ENCODE peak calls at places on chromosomes 7 and 10, in six cellular contexts. One of them, this sample, is unnamed.

GRCh38 chr10:129962558-129963075 is 1.5 kb downstream of the EBF3 start:
- DNase-seq in foreskin fibroblast: no peak
- DNase-seq in astrocyte of the spinal cord: no peak
- DNase-seq in choroid plexus epithelial cell: no peak
- DNase-seq in cardiac fibroblast: no peak
- DNase-seq in neural progenitor cell: no peak
- DNase-seq in this sample: no peak

GRCh38 chr10:123147635-123148413 is at the start of gene HMX2:
- DNase-seq in foreskin fibroblast: no peak
- DNase-seq in neural progenitor cell: peak
- DNase-seq in astrocyte of the spinal cord: no peak
- DNase-seq in cardiac fibroblast: no peak
- DNase-seq in choroid plexus epithelial cell: no peak
- DNase-seq in this sample: peak

GRCh38 chr10:113529575-113529974 is 23.3 kb upstream of the HABP2 start:
- DNase-seq in foreskin fibroblast: no peak
- DNase-seq in cardiac fibroblast: no peak
- DNase-seq in choroid plexus epithelial cell: no peak
- DNase-seq in astrocyte of the spinal cord: no peak
- DNase-seq in neural progenitor cell: no peak
- DNase-seq in this sample: no peak

GRCh38 chr10:113099431-113100298 is 149.6 kb downstream of the TCF7L2 start:
- DNase-seq in astrocyte of the spinal cord: no peak
- DNase-seq in cardiac fibroblast: peak
- DNase-seq in neural progenitor cell: peak
- DNase-seq in foreskin fibroblast: no peak
- DNase-seq in choroid plexus epithelial cell: peak
- DNase-seq in this sample: no peak

GRCh38 chr7:89837515-89837914 is 316.8 kb upstream of the STEAP1 start:
- DNase-seq in choroid plexus epithelial cell: peak
- DNase-seq in neural progenitor cell: peak
- DNase-seq in foreskin fibroblast: peak
- DNase-seq in cardiac fibroblast: peak
- DNase-seq in astrocyte of the spinal cord: peak
- DNase-seq in this sample: no peak

GRCh38 chr10:178723-179122 is 43.5 kb downstream of the ZMYND11 start:
- DNase-seq in neural progenitor cell: no peak
- DNase-seq in foreskin fibroblast: no peak
- DNase-seq in cardiac fibroblast: no peak
- DNase-seq in astrocyte of the spinal cord: peak
- DNase-seq in choroid plexus epithelial cell: peak
- DNase-seq in this sample: no peak

GRCh38 chr7:32044739-32045138 is 25.5 kb downstream of the PDE1C start:
- DNase-seq in foreskin fibroblast: no peak
- DNase-seq in astrocyte of the spinal cord: no peak
- DNase-seq in neural progenitor cell: no peak
- DNase-seq in choroid plexus epithelial cell: no peak
- DNase-seq in cardiac fibroblast: no peak
- DNase-seq in this sample: no peak

GRCh38 chr10:101481256-101481655 is 106.8 kb downstream of the POLL start:
- DNase-seq in neural progenitor cell: no peak
- DNase-seq in astrocyte of the spinal cord: no peak
- DNase-seq in choroid plexus epithelial cell: no peak
- DNase-seq in cardiac fibroblast: no peak
- DNase-seq in foreskin fibroblast: no peak
- DNase-seq in this sample: no peak

GRCh38 chr7:117165656-117166055 is 157.2 kb downstream of the WNT2 start:
- DNase-seq in choroid plexus epithelial cell: no peak
- DNase-seq in neural progenitor cell: no peak
- DNase-seq in cardiac fibroblast: no peak
- DNase-seq in foreskin fibroblast: no peak
- DNase-seq in astrocyte of the spinal cord: no peak
- DNase-seq in this sample: no peak

GRCh38 chr7:40709077-40709964 is 574.5 kb downstream of the SUGCT start:
- DNase-seq in cardiac fibroblast: peak
- DNase-seq in choroid plexus epithelial cell: no peak
- DNase-seq in foreskin fibroblast: peak
- DNase-seq in neural progenitor cell: no peak
- DNase-seq in astrocyte of the spinal cord: no peak
- DNase-seq in this sample: peak

GRCh38 chr7:5424689-5425506 is 1.3 kb upstream of the TNRC18 start:
- DNase-seq in neural progenitor cell: peak
- DNase-seq in foreskin fibroblast: peak
- DNase-seq in astrocyte of the spinal cord: peak
- DNase-seq in choroid plexus epithelial cell: peak
- DNase-seq in cardiac fibroblast: peak
- DNase-seq in this sample: no peak

GRCh38 chr7:152910545-152911013 is 151.0 kb downstream of the ACTR3B start:
- DNase-seq in astrocyte of the spinal cord: no peak
- DNase-seq in neural progenitor cell: no peak
- DNase-seq in cardiac fibroblast: no peak
- DNase-seq in foreskin fibroblast: no peak
- DNase-seq in choroid plexus epithelial cell: no peak
- DNase-seq in this sample: no peak

GRCh38 chr7:128921866-128922440 is 11.4 kb upstream of the KCP start:
- DNase-seq in astrocyte of the spinal cord: no peak
- DNase-seq in choroid plexus epithelial cell: no peak
- DNase-seq in foreskin fibroblast: no peak
- DNase-seq in neural progenitor cell: no peak
- DNase-seq in cardiac fibroblast: no peak
- DNase-seq in this sample: no peak

GRCh38 chr10:25575343-25575742 is 358.7 kb upstream of the MYO3A start:
- DNase-seq in foreskin fibroblast: no peak
- DNase-seq in cardiac fibroblast: no peak
- DNase-seq in choroid plexus epithelial cell: no peak
- DNase-seq in astrocyte of the spinal cord: no peak
- DNase-seq in neural progenitor cell: no peak
- DNase-seq in this sample: no peak

GRCh38 chr7:39609084-39609461 is 14.3 kb upstream of the RALA start:
- DNase-seq in neural progenitor cell: no peak
- DNase-seq in foreskin fibroblast: peak
- DNase-seq in cardiac fibroblast: peak
- DNase-seq in choroid plexus epithelial cell: peak
- DNase-seq in astrocyte of the spinal cord: peak
- DNase-seq in this sample: no peak

GRCh38 chr10:128092454-128092853 is 33.8 kb downstream of the MKI67 start:
- DNase-seq in astrocyte of the spinal cord: no peak
- DNase-seq in cardiac fibroblast: peak
- DNase-seq in foreskin fibroblast: no peak
- DNase-seq in choroid plexus epithelial cell: no peak
- DNase-seq in neural progenitor cell: no peak
- DNase-seq in this sample: no peak

GRCh38 chr7:116169060-116169459 is 41.3 kb upstream of the TES start:
- DNase-seq in foreskin fibroblast: peak
- DNase-seq in choroid plexus epithelial cell: peak
- DNase-seq in cardiac fibroblast: peak
- DNase-seq in astrocyte of the spinal cord: peak
- DNase-seq in neural progenitor cell: no peak
- DNase-seq in this sample: no peak

GRCh38 chr7:144057954-144058353 is 9.2 kb downstream of the OR2A5 start:
- DNase-seq in foreskin fibroblast: peak
- DNase-seq in astrocyte of the spinal cord: peak
- DNase-seq in neural progenitor cell: no peak
- DNase-seq in cardiac fibroblast: peak
- DNase-seq in choroid plexus epithelial cell: peak
- DNase-seq in this sample: no peak

DNA sequence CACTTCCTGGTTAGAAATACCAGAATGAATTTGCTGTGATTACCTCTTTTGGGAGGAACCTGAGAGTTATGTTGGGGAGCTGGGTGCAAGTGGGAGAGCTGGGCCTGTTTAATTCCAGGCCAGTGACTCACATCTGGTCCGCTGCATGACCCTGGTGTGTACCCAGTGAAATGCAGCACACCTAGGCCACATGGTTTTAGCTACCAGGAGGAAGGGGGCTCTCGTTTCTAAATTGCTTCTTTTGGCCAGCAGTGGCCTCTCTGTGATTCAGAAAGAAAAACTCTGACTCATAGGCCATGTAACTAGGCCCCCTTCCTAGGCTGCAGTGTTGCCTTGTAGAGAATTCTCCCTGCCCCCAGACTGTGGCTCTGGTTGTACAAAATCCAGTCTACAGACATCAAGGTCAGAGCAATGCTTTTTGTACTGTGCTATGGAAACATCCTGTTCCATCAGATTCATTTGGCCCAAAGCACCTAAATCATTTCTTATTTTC is 6.7 kb downstream of the AGFG2 start:
- DNase-seq in cardiac fibroblast: peak
- DNase-seq in choroid plexus epithelial cell: peak
- DNase-seq in neural progenitor cell: peak
- DNase-seq in astrocyte of the spinal cord: peak
- DNase-seq in foreskin fibroblast: peak
- DNase-seq in this sample: peak
- TF ChIP-seq CTCF in cardiac fibroblast: peak
- TF ChIP-seq CTCF in choroid plexus epithelial cell: peak
- TF ChIP-seq CTCF in neural progenitor cell: no peak
- TF ChIP-seq CTCF in astrocyte of the spinal cord: no peak
- TF ChIP-seq CTCF in foreskin fibroblast: no peak
- TF ChIP-seq CTCF in this sample: no peak

DNA sequence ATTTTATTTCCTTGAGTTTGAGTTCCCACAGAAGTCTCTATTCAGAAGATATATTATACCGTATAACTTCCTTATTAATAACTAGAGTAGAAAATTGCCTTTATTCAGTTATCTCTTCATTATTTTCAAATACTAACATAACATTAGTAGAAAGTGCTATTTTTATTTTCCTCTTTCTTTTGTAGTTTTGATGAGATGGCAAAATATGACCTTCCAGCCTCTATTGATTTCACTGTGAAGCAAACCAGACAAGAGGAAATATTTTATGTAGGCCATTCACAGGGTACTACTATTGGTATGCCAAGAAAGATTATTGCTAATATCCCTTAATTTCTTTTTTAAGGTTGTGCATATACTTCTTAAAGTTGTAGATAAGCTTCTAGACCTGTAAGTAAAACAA is 7.9 kb downstream of the LIPJ start:
- DNase-seq in astrocyte of the spinal cord: no peak
- DNase-seq in foreskin fibroblast: no peak
- DNase-seq in cardiac fibroblast: no peak
- DNase-seq in choroid plexus epithelial cell: no peak
- DNase-seq in neural progenitor cell: no peak
- DNase-seq in this sample: no peak
- TF ChIP-seq CTCF in astrocyte of the spinal cord: no peak
- TF ChIP-seq CTCF in foreskin fibroblast: no peak
- TF ChIP-seq CTCF in cardiac fibroblast: no peak
- TF ChIP-seq CTCF in choroid plexus epithelial cell: no peak
- TF ChIP-seq CTCF in neural progenitor cell: no peak
- TF ChIP-seq CTCF in this sample: no peak

GRCh38 chr10:50291261-50291850 is 40.0 kb upstream of the ASAH2 start:
- DNase-seq in neural progenitor cell: no peak
- DNase-seq in astrocyte of the spinal cord: peak
- DNase-seq in foreskin fibroblast: peak
- DNase-seq in cardiac fibroblast: peak
- DNase-seq in choroid plexus epithelial cell: peak
- DNase-seq in this sample: no peak
- TF ChIP-seq CTCF in neural progenitor cell: peak
- TF ChIP-seq CTCF in astrocyte of the spinal cord: peak
- TF ChIP-seq CTCF in foreskin fibroblast: peak
- TF ChIP-seq CTCF in cardiac fibroblast: peak
- TF ChIP-seq CTCF in choroid plexus epithelial cell: peak
- TF ChIP-seq CTCF in this sample: no peak

DNA sequence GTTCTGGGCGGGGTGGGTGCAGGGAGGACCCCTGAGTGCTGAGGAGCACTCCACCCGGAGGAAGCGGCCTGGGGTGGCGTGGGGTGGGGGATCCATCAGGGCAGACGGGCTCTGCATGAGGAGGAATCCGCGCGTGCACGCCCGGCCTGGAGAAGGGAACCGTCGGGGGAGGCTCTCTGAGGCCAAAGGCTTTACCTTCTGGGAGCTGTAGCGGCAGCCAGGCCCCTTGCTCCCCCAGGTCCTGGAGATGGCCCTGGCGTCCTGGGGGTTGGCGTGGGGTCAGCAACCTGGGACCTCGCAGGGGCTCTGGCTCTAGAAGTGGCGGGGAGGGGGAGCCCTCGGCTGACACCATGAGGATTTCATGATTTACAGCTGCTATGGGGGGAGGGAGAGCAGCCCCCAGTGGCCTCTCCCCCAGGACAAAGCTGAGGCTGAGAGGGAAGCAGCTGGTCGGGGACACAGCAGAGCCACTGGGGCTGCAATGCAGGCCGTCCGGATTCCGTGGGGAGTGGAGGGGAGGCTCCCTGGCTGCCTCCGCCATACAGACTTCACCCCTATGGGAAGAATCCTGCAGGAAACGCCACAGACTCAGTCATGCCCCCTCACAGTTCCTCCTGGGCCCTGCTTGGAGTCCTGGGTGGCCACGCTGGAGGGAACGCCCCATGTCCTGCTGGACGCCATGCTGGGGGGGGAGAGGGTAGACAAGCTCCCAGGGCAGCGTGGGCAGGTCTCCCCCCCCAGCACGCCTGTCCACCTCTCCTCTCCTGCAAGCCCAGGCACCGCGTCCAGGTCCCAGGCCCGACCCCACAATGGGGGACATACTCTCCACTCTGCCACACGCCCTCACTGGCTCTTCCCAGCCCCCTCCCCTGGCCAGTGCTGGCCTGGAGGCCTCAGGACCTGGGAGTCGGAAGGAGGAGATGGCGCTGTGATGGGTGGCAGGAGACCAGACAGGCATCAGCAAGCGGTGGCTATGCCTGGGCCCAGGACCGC is 243.5 kb downstream of the ELFN1 start:
- DNase-seq in neural progenitor cell: no peak
- DNase-seq in astrocyte of the spinal cord: no peak
- DNase-seq in cardiac fibroblast: no peak
- DNase-seq in choroid plexus epithelial cell: no peak
- DNase-seq in foreskin fibroblast: no peak
- DNase-seq in this sample: no peak
- TF ChIP-seq CTCF in neural progenitor cell: no peak
- TF ChIP-seq CTCF in astrocyte of the spinal cord: no peak
- TF ChIP-seq CTCF in cardiac fibroblast: no peak
- TF ChIP-seq CTCF in choroid plexus epithelial cell: no peak
- TF ChIP-seq CTCF in foreskin fibroblast: no peak
- TF ChIP-seq CTCF in this sample: no peak

DNA sequence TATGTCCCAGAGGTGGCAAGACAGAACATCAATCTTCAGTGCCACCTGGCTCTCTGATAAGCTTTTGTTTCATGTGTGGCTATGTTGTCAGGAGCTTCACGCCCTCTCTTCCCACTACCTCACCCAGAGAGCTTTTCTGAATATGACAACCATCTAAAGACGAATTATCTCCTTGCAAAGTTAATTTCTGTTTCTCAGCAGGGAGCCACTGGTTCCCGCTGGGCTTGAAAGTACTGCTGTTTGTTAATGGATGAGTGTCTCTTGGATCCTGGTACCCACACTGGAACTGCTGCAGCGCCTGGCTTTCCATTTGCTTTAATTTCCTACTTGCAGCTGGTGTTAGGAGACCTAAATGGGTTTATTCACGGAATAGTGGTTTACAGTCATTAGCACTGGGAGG is 267.9 kb upstream of the LRGUK start:
- DNase-seq in neural progenitor cell: no peak
- DNase-seq in astrocyte of the spinal cord: no peak
- DNase-seq in cardiac fibroblast: no peak
- DNase-seq in foreskin fibroblast: no peak
- DNase-seq in choroid plexus epithelial cell: no peak
- DNase-seq in this sample: no peak
- TF ChIP-seq CTCF in neural progenitor cell: no peak
- TF ChIP-seq CTCF in astrocyte of the spinal cord: no peak
- TF ChIP-seq CTCF in cardiac fibroblast: no peak
- TF ChIP-seq CTCF in foreskin fibroblast: no peak
- TF ChIP-seq CTCF in choroid plexus epithelial cell: no peak
- TF ChIP-seq CTCF in this sample: no peak

GRCh38 chr10:93859049-93859655 is 34.6 kb upstream of the SLC35G1 start:
- DNase-seq in astrocyte of the spinal cord: peak
- DNase-seq in cardiac fibroblast: peak
- DNase-seq in neural progenitor cell: peak
- DNase-seq in choroid plexus epithelial cell: peak
- DNase-seq in foreskin fibroblast: peak
- DNase-seq in this sample: no peak
- TF ChIP-seq CTCF in astrocyte of the spinal cord: peak
- TF ChIP-seq CTCF in cardiac fibroblast: peak
- TF ChIP-seq CTCF in neural progenitor cell: peak
- TF ChIP-seq CTCF in choroid plexus epithelial cell: peak
- TF ChIP-seq CTCF in foreskin fibroblast: peak
- TF ChIP-seq CTCF in this sample: peak

This sample was measured in activated CD8-positive, alpha-beta T cell treated with anti-CD3 and anti-CD28 coated beads for 36 hours.